ENCODE peak calls at places on chromosomes 11 and 22, in five cellular contexts. P is fibroblast of pulmonary artery, W is small intestine, J is astrocyte, Q is breast epithelium. Y is an unnamed sample.

GRCh38 chr22:35434061-35434750 is 34.3 kb downstream of the MCM5 start:
- DNase-seq in P (no peak), W (no peak), J (peak; percentile 16), Q (no peak), Y (no peak)

GRCh38 chr11:6249822-6250555 is 9.6 kb upstream of the CCKBR start:
- DNase-seq in P (peak; percentile 92), W (peak; percentile 89), J (peak; percentile 81), Q (no peak), Y (peak; percentile 54)

GRCh38 chr11:34245043-34245442 is 112.8 kb downstream of the ABTB2 start:
- DNase-seq in P (no peak), W (no peak), J (no peak), Q (no peak), Y (no peak)

GRCh38 chr11:30585892-30586250 is 282 bp downstream of the MPPED2 start:
- DNase-seq in P (no peak), W (no peak), J (no peak), Q (peak; percentile 19), Y (peak; percentile 75)

GRCh38 chr11:19453893-19454292 is 213.1 kb upstream of the E2F8 start:
- DNase-seq in P (peak; percentile 87), W (no peak), J (no peak), Q (no peak), Y (no peak)

GRCh38 chr11:94650756-94651155 is 83.6 kb downstream of the PIWIL4 start:
- DNase-seq in P (peak; percentile 73), W (no peak), J (no peak), Q (no peak), Y (no peak)

GRCh38 chr22:43925433-43926348 is 2.1 kb downstream of the PNPLA3 start:
- DNase-seq in P (peak; percentile 11), W (peak; percentile 70), J (no peak), Q (peak; percentile 60), Y (no peak)

GRCh38 chr22:46797355-46797754 is 34.9 kb downstream of the TBC1D22A start:
- DNase-seq in P (peak; percentile 51), W (peak; percentile 9), J (no peak), Q (peak; percentile 17), Y (peak; percentile 68)

GRCh38 chr11:101949846-101950245 is 33.5 kb upstream of the ANGPTL5 start:
- DNase-seq in P (no peak), W (no peak), J (no peak), Q (no peak), Y (no peak)

GRCh38 chr22:46770726-46771125 is 8.3 kb downstream of the TBC1D22A start:
- DNase-seq in P (no peak), W (no peak), J (no peak), Q (no peak), Y (peak; percentile 51)

GRCh38 chr11:2378527-2379210 is 1.6 kb downstream of the CD81 start:
- DNase-seq in P (peak; percentile 49), W (no peak), J (peak; percentile 32), Q (no peak), Y (no peak)

GRCh38 chr11:73233704-73234402 is 15.8 kb downstream of the P2RY2 start:
- DNase-seq in P (no peak), W (no peak), J (no peak), Q (no peak), Y (peak; percentile 25)

GRCh38 chr22:45903355-45904149 is 73.4 kb downstream of the WNT7B start:
- DNase-seq in P (peak; percentile 49), W (no peak), J (peak; percentile 75), Q (peak; percentile 66), Y (no peak)

GRCh38 chr22:37154925-37155712 is 5.4 kb upstream of the IL2RB start:
- DNase-seq in P (no peak), W (no peak), J (no peak), Q (no peak), Y (peak; percentile 34)

GRCh38 chr11:64539711-64540420 is 51.2 kb upstream of the SLC22A12 start:
- DNase-seq in P (no peak), W (no peak), J (no peak), Q (no peak), Y (no peak)

GRCh38 chr11:114060402-114061052 is 1.0 kb downstream of the ZBTB16 start:
- DNase-seq in P (no peak), W (peak; percentile 59), J (no peak), Q (no peak), Y (peak; percentile 94)

GRCh38 chr22:41842996-41843970 is 10.4 kb downstream of the SREBF2 start:
- DNase-seq in P (no peak), W (no peak), J (no peak), Q (no peak), Y (no peak)

GRCh38 chr11:13880719-13881118 is 81.8 kb upstream of the SPON1 start:
- DNase-seq in P (no peak), W (no peak), J (no peak), Q (no peak), Y (no peak)

GRCh38 chr22:43343262-43343988 is at the start of gene SCUBE1:
- DNase-seq in P (peak; percentile 20), W (peak; percentile 40), J (no peak), Q (peak; percentile 40), Y (peak; percentile 88)

GRCh38 chr11:107496011-107496410 is 38.4 kb upstream of the CWF19L2 start:
- DNase-seq in P (peak; percentile 97), W (no peak), J (peak; percentile 82), Q (no peak), Y (no peak)

GRCh38 chr11:82586581-82586980 is 147.1 kb downstream of the FAM181B start:
- DNase-seq in P (no peak), W (no peak), J (no peak), Q (no peak), Y (no peak)

GRCh38 chr22:33402325-33402724 is 344.1 kb upstream of the SYN3 start:
- DNase-seq in P (no peak), W (no peak), J (no peak), Q (no peak), Y (no peak)

GRCh38 chr11:126312903-126313460 is 9.1 kb downstream of the DCPS start:
- DNase-seq in P (no peak), W (no peak), J (no peak), Q (no peak), Y (no peak)

GRCh38 chr11:126319374-126319740 is 15.5 kb downstream of the DCPS start:
- DNase-seq in P (no peak), W (no peak), J (no peak), Q (no peak), Y (no peak)

GRCh38 chr11:126318642-126319373 is 14.9 kb downstream of the DCPS start:
- DNase-seq in P (peak; percentile 71), W (no peak), J (peak; percentile 97), Q (peak; percentile 49), Y (no peak)

GRCh38 chr11:126313826-126314225 is 10.0 kb downstream of the DCPS start:
- DNase-seq in P (no peak), W (no peak), J (no peak), Q (no peak), Y (no peak)

GRCh38 chr11:126317681-126318641 is 14.1 kb downstream of the DCPS start:
- DNase-seq in P (peak; percentile 71), W (no peak), J (peak; percentile 87), Q (peak; percentile 49), Y (peak; percentile 69)
- H3K4me3 ChIP-seq in P (peak overlapping the region; percentile 4), W (no peak overlapping the region), J (peak overlapping the region; percentile 16), Q (peak overlapping the region; percentile 39), Y (no peak overlapping the region)

GRCh38 chr22:25447067-25447688 is 117.3 kb upstream of the GRK3 start:
- DNase-seq in P (no peak), W (no peak), J (no peak), Q (no peak), Y (no peak)
- H3K4me3 ChIP-seq in P (no peak overlapping the region), W (no peak overlapping the region), J (no peak overlapping the region), Q (peak overlapping the region; percentile 77), Y (no peak overlapping the region)

GRCh38 chr11:111846063-111846462 is 25.3 kb downstream of the ALG9 start:
- DNase-seq in P (peak; percentile 45), W (no peak), J (peak; percentile 76), Q (no peak), Y (no peak)
- H3K4me3 ChIP-seq in P (no peak overlapping the region), W (no peak overlapping the region), J (no peak overlapping the region), Q (no peak overlapping the region), Y (no peak overlapping the region)

GRCh38 chr11:62050716-62051115 is 73.1 kb upstream of the INCENP start:
- DNase-seq in P (no peak), W (no peak), J (no peak), Q (no peak), Y (no peak)
- H3K4me3 ChIP-seq in P (no peak overlapping the region), W (no peak overlapping the region), J (no peak overlapping the region), Q (no peak overlapping the region), Y (no peak overlapping the region)

Y was measured in left lung.